ENCODE peak calls at places on chromosomes 4 and X, in five cellular contexts. One of them, this sample, is unnamed.

GRCh38 chr4:90074322-90074886 is 52.8 kb upstream of the CCSER1 start:
- DNase-seq in psoas muscle: no peak
- DNase-seq in mesendoderm: peak; percentile 60
- DNase-seq in body of pancreas: no peak
- DNase-seq in H9: peak; percentile 47
- DNase-seq in this sample: no peak

GRCh38 chrX:45479835-45480422 is 279.3 kb upstream of the DIPK2B start:
- DNase-seq in H9: no peak
- DNase-seq in body of pancreas: no peak
- DNase-seq in psoas muscle: no peak
- DNase-seq in mesendoderm: peak; percentile 28
- DNase-seq in this sample: no peak

GRCh38 chrX:131783555-131784338 is 239.4 kb upstream of the STK26 start:
- DNase-seq in H9: no peak
- DNase-seq in psoas muscle: peak; percentile 63
- DNase-seq in mesendoderm: no peak
- DNase-seq in body of pancreas: peak; percentile 87
- DNase-seq in this sample: no peak

GRCh38 chr4:128812360-128812958 is 3.0 kb downstream of the JADE1 start:
- DNase-seq in H9: peak; percentile 51
- DNase-seq in mesendoderm: peak; percentile 95
- DNase-seq in psoas muscle: no peak
- DNase-seq in body of pancreas: peak; percentile 38
- DNase-seq in this sample: peak; percentile 62

GRCh38 chr4:125316781-125317525 is 2.2 kb downstream of the FAT4 start:
- DNase-seq in H9: peak; percentile 64
- DNase-seq in mesendoderm: peak; percentile 59
- DNase-seq in body of pancreas: peak; percentile 24
- DNase-seq in psoas muscle: peak; percentile 76
- DNase-seq in this sample: no peak

GRCh38 chr4:136025540-136025939 is 1506.8 kb downstream of the PCDH18 start:
- DNase-seq in H9: no peak
- DNase-seq in mesendoderm: peak; percentile 80
- DNase-seq in body of pancreas: no peak
- DNase-seq in psoas muscle: no peak
- DNase-seq in this sample: peak; percentile 75

GRCh38 chrX:16185725-16186136 is 18.4 kb downstream of the MAGEB17 start:
- DNase-seq in H9: no peak
- DNase-seq in mesendoderm: peak; percentile 54
- DNase-seq in psoas muscle: no peak
- DNase-seq in body of pancreas: no peak
- DNase-seq in this sample: no peak

GRCh38 chr4:82710202-82710929 is 88.2 kb downstream of the SCD5 start:
- DNase-seq in psoas muscle: no peak
- DNase-seq in body of pancreas: no peak
- DNase-seq in mesendoderm: peak; percentile 93
- DNase-seq in H9: peak; percentile 41
- DNase-seq in this sample: no peak

GRCh38 chr4:5957091-5957490 is 61.1 kb downstream of the C4orf50 start:
- DNase-seq in H9: peak; percentile 28
- DNase-seq in psoas muscle: no peak
- DNase-seq in body of pancreas: peak; percentile 25
- DNase-seq in mesendoderm: no peak
- DNase-seq in this sample: no peak

DNA sequence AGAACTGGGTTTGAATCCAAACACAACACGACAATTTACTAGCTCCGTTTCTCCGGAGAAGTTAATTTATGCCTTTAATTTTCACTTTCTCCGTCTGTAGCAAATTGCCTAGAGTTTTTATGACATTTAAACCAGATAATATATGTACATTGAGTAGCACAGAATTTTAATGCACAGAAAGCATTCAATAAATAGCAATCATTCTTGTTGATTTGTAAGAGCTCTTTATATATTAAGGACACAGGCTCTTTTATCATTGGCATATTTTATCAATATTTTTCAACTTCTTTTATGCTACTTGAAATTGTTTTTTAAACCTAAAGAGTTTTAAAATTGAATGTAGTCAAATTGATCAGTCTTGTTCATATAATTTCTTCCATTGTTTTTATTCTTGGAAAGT is 99.6 kb upstream of the PPP2R3B start:
- DNase-seq in body of pancreas: no peak
- DNase-seq in H9: no peak
- DNase-seq in mesendoderm: no peak
- DNase-seq in psoas muscle: no peak
- DNase-seq in this sample: no peak
- H3K4me1 ChIP-seq in body of pancreas: no peaks in the 10 kb centered on the region
- H3K4me1 ChIP-seq in H9: no peaks in the 10 kb centered on the region
- H3K4me1 ChIP-seq in mesendoderm: no peaks in the 10 kb centered on the region
- H3K4me1 ChIP-seq in psoas muscle: no peaks in the 10 kb centered on the region
- H3K4me1 ChIP-seq in this sample: no peaks in the 10 kb centered on the region

GRCh38 chrX:127324128-127324527 is 504.6 kb downstream of the PRR32 start:
- DNase-seq in mesendoderm: no peak
- DNase-seq in H9: no peak
- DNase-seq in psoas muscle: no peak
- DNase-seq in body of pancreas: no peak
- DNase-seq in this sample: no peak
- H3K27me3 ChIP-seq in mesendoderm: no peaks in the 10 kb centered on the region
- H3K27me3 ChIP-seq in H9: no peaks in the 10 kb centered on the region
- H3K27me3 ChIP-seq in psoas muscle: no peaks in the 10 kb centered on the region
- H3K27me3 ChIP-seq in body of pancreas: no peaks in the 10 kb centered on the region
- H3K27me3 ChIP-seq in this sample: no peaks in the 10 kb centered on the region

DNA sequence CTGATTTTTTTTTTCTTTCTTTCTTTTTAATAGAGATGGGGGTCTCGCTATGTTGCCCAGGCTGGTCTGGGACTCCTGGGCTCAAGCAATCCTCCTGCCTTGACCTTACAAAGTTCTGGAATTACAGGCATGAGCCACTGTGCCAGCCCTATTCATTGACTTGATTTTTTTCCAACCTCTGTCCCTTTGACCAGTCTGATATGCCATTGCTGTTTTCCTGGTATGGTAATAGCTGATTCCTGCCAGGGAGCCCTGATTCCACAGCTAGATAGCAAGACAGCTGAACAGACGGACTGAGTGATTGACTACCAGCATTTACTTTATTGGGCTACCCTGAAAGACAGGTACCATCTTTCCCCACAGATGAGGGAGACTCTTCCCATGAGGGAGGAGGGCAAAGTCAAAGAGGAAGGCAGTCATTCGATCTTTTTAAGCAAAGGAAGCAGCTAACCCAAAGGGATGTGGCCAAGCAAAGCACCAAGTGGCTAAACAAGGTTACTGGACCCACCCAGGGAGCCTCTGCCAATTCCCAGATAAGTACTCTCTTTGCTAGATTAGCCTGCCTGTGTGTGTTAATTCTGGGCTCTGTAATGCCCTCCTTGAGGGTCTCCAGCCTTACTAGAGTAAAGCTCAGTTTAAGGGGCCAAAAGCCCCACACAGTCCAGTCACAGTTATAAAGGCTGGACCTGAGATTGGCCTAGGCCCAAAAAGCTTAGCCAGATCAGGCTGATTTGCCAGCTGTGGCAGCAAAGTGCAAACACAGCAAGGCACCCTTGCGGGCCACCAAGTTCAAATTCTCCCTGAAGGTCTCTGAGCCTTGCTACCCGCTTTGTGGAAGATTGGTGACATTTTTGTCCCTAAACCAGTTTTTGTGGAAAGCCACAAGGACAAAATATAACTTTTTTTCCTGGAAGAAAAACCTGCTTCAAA is 192.4 kb upstream of the GPC4 start:
- DNase-seq in mesendoderm: no peak
- DNase-seq in H9: no peak
- DNase-seq in psoas muscle: no peak
- DNase-seq in body of pancreas: peak; percentile 42
- DNase-seq in this sample: no peak
- H3K4me1 ChIP-seq in mesendoderm: no peaks in the 10 kb centered on the region
- H3K4me1 ChIP-seq in H9: no peaks in the 10 kb centered on the region
- H3K4me1 ChIP-seq in psoas muscle: peaks cover 9% of the 10 kb centered on the region
- H3K4me1 ChIP-seq in body of pancreas: peaks cover 34% of the 10 kb centered on the region
- H3K4me1 ChIP-seq in this sample: peaks cover 21% of the 10 kb centered on the region

GRCh38 chrX:104250470-104250869 is 4.3 kb downstream of the ESX1 start:
- DNase-seq in psoas muscle: no peak
- DNase-seq in mesendoderm: no peak
- DNase-seq in H9: no peak
- DNase-seq in body of pancreas: no peak
- DNase-seq in this sample: no peak

GRCh38 chrX:104253567-104254441 is 929 bp downstream of the ESX1 start:
- DNase-seq in H9: peak; percentile 43
- DNase-seq in body of pancreas: no peak
- DNase-seq in psoas muscle: no peak
- DNase-seq in mesendoderm: peak; percentile 50
- DNase-seq in this sample: no peak

GRCh38 chrX:104254442-104255115 is at the start of gene ESX1:
- DNase-seq in mesendoderm: no peak
- DNase-seq in psoas muscle: no peak
- DNase-seq in body of pancreas: no peak
- DNase-seq in H9: peak; percentile 48
- DNase-seq in this sample: peak; percentile 44

GRCh38 chrX:104255465-104255864 is 732 bp upstream of the ESX1 start:
- DNase-seq in psoas muscle: no peak
- DNase-seq in mesendoderm: no peak
- DNase-seq in body of pancreas: no peak
- DNase-seq in H9: no peak
- DNase-seq in this sample: no peak
- H3K27me3 ChIP-seq in psoas muscle: peaks cover 2% of the 10 kb centered on the region
- H3K27me3 ChIP-seq in mesendoderm: peaks cover 19% of the 10 kb centered on the region
- H3K27me3 ChIP-seq in body of pancreas: no peaks in the 10 kb centered on the region
- H3K27me3 ChIP-seq in H9: peaks cover 79% of the 10 kb centered on the region
- H3K27me3 ChIP-seq in this sample: peaks cover 51% of the 10 kb centered on the region

GRCh38 chr4:71732706-71733105 is 51.2 kb downstream of the GC start:
- DNase-seq in mesendoderm: peak; percentile 64
- DNase-seq in psoas muscle: no peak
- DNase-seq in H9: no peak
- DNase-seq in body of pancreas: no peak
- DNase-seq in this sample: peak; percentile 21

GRCh38 chr4:71729856-71730255 is 54.0 kb downstream of the GC start:
- DNase-seq in psoas muscle: no peak
- DNase-seq in H9: no peak
- DNase-seq in mesendoderm: no peak
- DNase-seq in body of pancreas: no peak
- DNase-seq in this sample: no peak

DNA sequence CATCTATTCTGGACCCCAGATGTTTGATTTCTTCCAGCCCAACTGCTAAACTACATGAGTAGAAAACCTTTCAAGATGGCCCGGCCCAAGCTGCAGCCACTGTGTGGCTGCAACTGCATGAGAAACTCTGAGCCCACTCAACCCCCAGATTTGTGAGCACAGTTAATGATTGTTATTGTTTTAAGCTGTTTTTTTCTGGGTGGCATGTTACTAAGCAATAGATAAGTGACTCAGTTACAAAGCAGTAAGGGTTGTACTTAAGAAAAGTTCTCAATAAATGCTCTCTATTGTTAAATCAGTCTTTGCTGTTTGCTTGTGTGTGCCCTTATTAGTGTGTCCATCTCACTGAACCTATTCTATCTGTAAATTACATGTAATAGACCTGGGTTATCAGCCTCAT is 51.8 kb downstream of the GC start:
- DNase-seq in H9: no peak
- DNase-seq in mesendoderm: no peak
- DNase-seq in body of pancreas: no peak
- DNase-seq in psoas muscle: no peak
- DNase-seq in this sample: no peak
- H3K4me1 ChIP-seq in H9: no peaks in the 10 kb centered on the region
- H3K4me1 ChIP-seq in mesendoderm: no peaks in the 10 kb centered on the region
- H3K4me1 ChIP-seq in body of pancreas: no peaks in the 10 kb centered on the region
- H3K4me1 ChIP-seq in psoas muscle: no peaks in the 10 kb centered on the region
- H3K4me1 ChIP-seq in this sample: no peaks in the 10 kb centered on the region

GRCh38 chr4:140497428-140497775 is 691 bp downstream of the MGAT4D start:
- DNase-seq in body of pancreas: no peak
- DNase-seq in psoas muscle: no peak
- DNase-seq in mesendoderm: peak; percentile 41
- DNase-seq in H9: no peak
- DNase-seq in this sample: no peak

GRCh38 chr4:140497776-140498636 is at the start of gene MGAT4D:
- DNase-seq in psoas muscle: no peak
- DNase-seq in H9: peak; percentile 60
- DNase-seq in body of pancreas: peak; percentile 16
- DNase-seq in mesendoderm: peak; percentile 25
- DNase-seq in this sample: peak; percentile 13
- H3K27me3 ChIP-seq in psoas muscle: peaks cover 10% of the 10 kb centered on the region
- H3K27me3 ChIP-seq in H9: peaks cover 22% of the 10 kb centered on the region
- H3K27me3 ChIP-seq in body of pancreas: no peaks in the 10 kb centered on the region
- H3K27me3 ChIP-seq in mesendoderm: peaks cover 18% of the 10 kb centered on the region
- H3K27me3 ChIP-seq in this sample: peaks cover 4% of the 10 kb centered on the region